ENCODE peak calls at places on chromosomes 6 and 20, in nine cellular contexts. K is HS-5; M is stimulated activated naive CD8-positive, alpha-beta T cell treated with anti-CD3 and anti-CD28 coated beads, Interleukin-15, amount 100 ng/mL, for 72 hours; Y is activated gamma-delta T cell treated with Interleukin-2 at 50 U/mL for 16 hours; W is activated T-cell treated with anti-CD3 and anti-CD28 coated beads, Interleukin-2, amount 50 U/mL, for 72 hours; G is NCI-H82; B is GM13977; Q is uterus; I is HT1080. R is an unnamed sample.
A peak's percentile ranks its signal among the peaks of the same experiment; 100 is the strongest.

GRCh38 chr20:20892328-20892727 is 179.9 kb upstream of the RALGAPA2 start:
- DNase-seq in M (no peak), G (no peak), I (no peak), B (no peak), Q (no peak), W (no peak), Y (no peak), K (no peak), R (no peak)

GRCh38 chr6:109478222-109478805 is 4.7 kb downstream of the ZBTB24 start:
- DNase-seq in G (no peak), I (no peak), W (no peak), B (no peak), Y (no peak), Q (no peak), K (no peak), M (no peak), R (no peak)

GRCh38 chr20:14566505-14566904 is 229.1 kb upstream of the FLRT3 start:
- DNase-seq in W (no peak), G (no peak), M (no peak), Q (no peak), I (no peak), Y (no peak), B (no peak), K (no peak), R (no peak)

GRCh38 chr6:140636698-140637402 is 1262.4 kb upstream of the CITED2 start:
- DNase-seq in K (no peak), M (no peak), I (no peak), Q (no peak), Y (no peak), B (no peak), W (no peak), G (peak; percentile 82), R (peak; percentile 4)

GRCh38 chr20:51828762-51829161 is 26.4 kb upstream of the SALL4 start:
- DNase-seq in B (no peak), M (no peak), K (no peak), W (no peak), Y (no peak), I (peak; percentile 6), Q (no peak), G (no peak), R (no peak)

GRCh38 chr20:11195899-11196558 is 522.2 kb upstream of the JAG1 start:
- DNase-seq in W (no peak), B (no peak), M (no peak), Q (no peak), K (peak; percentile 49), Y (no peak), I (peak; percentile 74), G (no peak), R (no peak)

GRCh38 chr6:156846845-156847599 is 69.8 kb downstream of the ARID1B start:
- DNase-seq in M (no peak), W (no peak), B (no peak), I (no peak), K (no peak), Q (no peak), Y (no peak), G (peak; percentile 15), R (no peak)

GRCh38 chr20:61608275-61609085 is 356.4 kb downstream of the CDH4 start:
- DNase-seq in G (no peak), I (peak; percentile 16), Y (no peak), Q (no peak), M (no peak), W (no peak), K (no peak), B (no peak), R (no peak)

GRCh38 chr6:31476515-31477139 is 21.3 kb upstream of the MICB start:
- DNase-seq in G (no peak), I (no peak), K (no peak), Y (no peak), Q (no peak), M (no peak), B (no peak), W (no peak), R (no peak)

GRCh38 chr6:69232506-69233194 is 564.2 kb downstream of the LMBRD1 start:
- DNase-seq in K (peak; percentile 19), M (peak; percentile 25), G (peak; percentile 80), I (peak; percentile 73), Q (peak; percentile 61), B (peak; percentile 29), W (peak; percentile 47), Y (no peak), R (peak; percentile 85)

GRCh38 chr6:89689732-89690131 is 51.2 kb upstream of the LYRM2 start:
- DNase-seq in Y (no peak), I (no peak), Q (no peak), G (no peak), M (no peak), W (no peak), K (no peak), B (no peak), R (peak; percentile 88)

GRCh38 chr6:167495506-167496391 is 170.9 kb downstream of the TTLL2 start:
- DNase-seq in I (no peak), B (no peak), K (no peak), M (no peak), Q (no peak), G (peak; percentile 5), W (no peak), Y (no peak), R (peak; percentile 86)

GRCh38 chr20:10209091-10209490 is 9.5 kb upstream of the SNAP25 start:
- DNase-seq in W (no peak), Y (no peak), G (no peak), Q (no peak), B (no peak), K (no peak), M (no peak), I (no peak), R (no peak)

GRCh38 chr6:35448191-35448590 is 3.9 kb upstream of the FANCE start:
- DNase-seq in W (no peak), Q (no peak), Y (no peak), B (no peak), I (no peak), K (no peak), M (no peak), G (peak; percentile 51), R (no peak)

GRCh38 chr20:59141818-59142581 is 21.6 kb upstream of the ZNF831 start:
- DNase-seq in W (no peak), Q (no peak), M (no peak), G (peak; percentile 46), K (no peak), B (no peak), Y (no peak), I (peak; percentile 11), R (no peak)

GRCh38 chr6:149904661-149905370 is 6.9 kb upstream of the RAET1E start:
- DNase-seq in Y (no peak), G (no peak), K (no peak), W (no peak), M (no peak), Q (no peak), B (no peak), I (no peak), R (no peak)

GRCh38 chr20:44849712-44850111 is 35.8 kb upstream of the YWHAB start:
- DNase-seq in K (no peak), W (no peak), Q (no peak), G (peak; percentile 15), B (no peak), I (no peak), Y (no peak), M (no peak), R (no peak)

GRCh38 chr6:135651964-135652755 is 154.6 kb upstream of the AHI1 start:
- DNase-seq in Y (no peak), G (no peak), W (no peak), Q (no peak), K (no peak), M (no peak), B (peak; percentile 12), I (no peak), R (no peak)

GRCh38 chr6:74971631-74972030 is 234.2 kb downstream of the COL12A1 start:
- DNase-seq in Q (no peak), K (no peak), G (no peak), B (no peak), M (no peak), Y (no peak), I (no peak), W (no peak), R (no peak)

GRCh38 chr6:35810831-35811698 is 5.9 kb downstream of the LHFPL5 start:
- DNase-seq in K (peak; percentile 24), Q (no peak), M (no peak), Y (no peak), W (no peak), G (no peak), I (peak; percentile 63), B (no peak), R (no peak)

GRCh38 chr6:30685977-30686907 is at the start of gene PPP1R18:
- DNase-seq in M (peak; percentile 66), G (peak; percentile 76), W (peak; percentile 86), I (peak; percentile 64), Y (peak; percentile 77), Q (peak; percentile 87), B (peak; percentile 75), K (no peak), R (peak; percentile 32)